ENCODE peak calls at places on chromosome 3, in nine cellular contexts. J, U, P, M, G, B, E, V and Q are unnamed samples.

GRCh38 chr3:42773409-42773751 is 327 bp upstream of the CCDC13 start:
- DNase-seq in J (no peak), U (no peak), E (no peak), V (no peak), B (no peak), G (no peak), M (no peak), P (no peak), Q (no peak)

GRCh38 chr3:184145120-184145524 is 10.0 kb downstream of the EIF2B5 start:
- DNase-seq in J (no peak), U (peak; percentile 45), E (peak; percentile 42), B (peak; percentile 81), P (peak; percentile 61), V (peak; percentile 76), G (peak; percentile 75), M (peak; percentile 76), Q (peak; percentile 53)

GRCh38 chr3:40035177-40035576 is 225.8 kb downstream of the MYRIP start:
- DNase-seq in E (no peak), G (no peak), J (no peak), P (no peak), M (no peak), U (no peak), V (no peak), B (no peak), Q (no peak)

GRCh38 chr3:25448750-25449684 is 21.0 kb downstream of the RARB start:
- DNase-seq in B (peak; percentile 81), E (no peak), P (peak; percentile 43), J (no peak), M (peak; percentile 84), G (peak; percentile 95), U (peak; percentile 92), V (peak; percentile 73), Q (peak; percentile 86)

GRCh38 chr3:78613366-78614008 is 1154.3 kb downstream of the ROBO1 start:
- DNase-seq in M (no peak), J (no peak), E (no peak), U (no peak), V (no peak), G (no peak), B (no peak), P (no peak), Q (no peak)

GRCh38 chr3:49803464-49804140 is 541 bp downstream of the INKA1 start:
- DNase-seq in E (peak; percentile 69), P (peak; percentile 39), B (peak; percentile 71), G (peak; percentile 77), J (no peak), V (no peak), U (no peak), M (no peak), Q (no peak)

GRCh38 chr3:41684802-41685740 is 276.8 kb downstream of the ULK4 start:
- DNase-seq in P (no peak), B (no peak), E (no peak), V (peak; percentile 20), G (no peak), U (no peak), M (no peak), J (no peak), Q (peak; percentile 73)

GRCh38 chr3:30289324-30289723 is 317.1 kb upstream of the TGFBR2 start:
- DNase-seq in E (no peak), V (peak; percentile 40), J (no peak), U (no peak), B (peak; percentile 33), G (no peak), P (no peak), M (no peak), Q (no peak)

GRCh38 chr3:40432793-40433192 is 24.3 kb upstream of the RPL14 start:
- DNase-seq in J (no peak), P (no peak), U (no peak), B (no peak), E (no peak), M (no peak), V (no peak), G (no peak), Q (no peak)

DNA sequence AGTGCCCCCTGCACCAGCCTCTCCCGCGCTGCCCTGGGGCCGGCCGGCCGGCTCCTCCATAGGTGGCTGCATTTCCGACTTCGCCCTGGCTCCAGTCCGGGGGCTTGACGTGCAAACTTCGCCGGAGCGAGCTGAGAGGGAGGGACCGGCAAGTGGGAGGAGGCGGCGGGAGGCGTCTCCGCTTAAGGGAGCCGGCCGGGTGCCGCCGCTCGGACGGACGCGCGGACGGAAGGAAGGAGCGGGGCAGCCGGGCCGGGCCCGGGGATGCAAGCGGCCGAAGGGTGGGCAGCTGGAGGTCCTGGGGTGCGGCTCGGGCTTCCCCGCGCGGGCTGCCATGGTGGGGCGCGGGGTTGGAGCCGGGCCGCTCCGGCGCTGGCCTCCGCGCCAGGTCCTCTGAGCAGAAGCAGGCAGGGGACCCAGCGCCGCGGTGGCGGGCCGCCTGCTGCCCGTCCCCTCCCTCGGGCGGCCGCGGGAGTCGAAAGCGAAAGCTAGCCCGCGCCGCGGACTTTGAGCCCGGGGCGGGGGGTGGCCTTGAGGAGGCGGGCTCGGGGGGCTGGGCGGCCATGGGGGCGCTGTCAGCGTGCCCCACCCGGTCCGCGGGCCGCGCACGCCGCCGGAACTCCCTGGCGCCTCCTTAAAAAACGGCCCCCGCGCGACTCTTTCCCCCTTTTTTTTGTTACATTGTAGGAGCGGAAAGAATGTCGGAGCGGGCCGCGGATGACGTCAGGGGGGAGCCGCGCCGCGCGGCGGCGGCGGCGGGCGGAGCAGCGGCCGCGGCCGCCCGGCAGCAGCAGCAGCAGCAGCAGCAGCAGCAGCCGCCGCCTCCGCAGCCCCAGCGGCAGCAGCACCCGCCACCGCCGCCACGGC is at the start of gene SCAANT1:
- DNase-seq in J (peak; percentile 74), M (peak; percentile 85), E (no peak), G (peak; percentile 97), V (peak; percentile 89), P (peak; percentile 90), B (peak; percentile 94), U (peak; percentile 92), Q (peak; percentile 82)
- TF ChIP-seq CTCF in J (no peak), M (peak; percentile 0), E (no peak), G (no peak), V (no peak), P (peak; percentile 16), B (no peak), U (peak; percentile 32), Q (no peak)

GRCh38 chr3:181916018-181916417 is 204.3 kb downstream of the SOX2 start:
- DNase-seq in B (no peak), E (no peak), G (no peak), J (no peak), V (no peak), M (no peak), P (no peak), U (no peak), Q (no peak)
- H3K4me3 ChIP-seq in B (no peak overlapping the region), E (no peak overlapping the region), G (no peak overlapping the region), J (no peak overlapping the region), V (no peak overlapping the region), M (no peak overlapping the region), P (no peak overlapping the region), U (no peak overlapping the region), Q (no peak overlapping the region)

GRCh38 chr3:190321789-190322603 is at the start of gene CLDN1:
- DNase-seq in G (peak; percentile 94), B (peak; percentile 94), P (peak; percentile 69), U (peak; percentile 81), E (no peak), M (peak; percentile 78), V (peak; percentile 69), J (peak; percentile 63), Q (peak; percentile 42)

GRCh38 chr3:190320594-190321362 is 1.5 kb downstream of the CLDN1 start:
- DNase-seq in U (no peak), B (no peak), V (no peak), E (no peak), P (no peak), G (no peak), J (no peak), M (no peak), Q (no peak)

GRCh38 chr3:190323241-190323617 is 983 bp upstream of the CLDN1 start:
- DNase-seq in M (no peak), G (no peak), J (no peak), E (no peak), V (no peak), U (no peak), P (no peak), B (no peak), Q (no peak)

GRCh38 chr3:190319660-190320059 is 2.6 kb downstream of the CLDN1 start:
- DNase-seq in M (no peak), E (peak; percentile 80), P (peak; percentile 67), B (no peak), G (no peak), J (no peak), V (no peak), U (no peak), Q (no peak)

GRCh38 chr3:190322604-190323240 is 476 bp upstream of the CLDN1 start:
- DNase-seq in U (no peak), G (no peak), B (no peak), P (no peak), M (no peak), E (no peak), J (no peak), V (no peak), Q (no peak)
- TF ChIP-seq CTCF in U (peak; percentile 17), G (no peak), B (no peak), P (no peak), M (no peak), E (no peak), J (peak; percentile 25), V (no peak), Q (no peak)

GRCh38 chr3:23763040-23763477 is 42.7 kb upstream of the UBE2E1 start:
- DNase-seq in J (no peak), M (no peak), E (no peak), U (peak; percentile 21), V (peak; percentile 58), G (no peak), B (no peak), P (peak; percentile 30), Q (no peak)
- H3K4me3 ChIP-seq in J (no peak overlapping the region), M (peak overlapping the region; percentile 36), E (no peak overlapping the region), U (peak overlapping the region; percentile 51), V (peak overlapping the region; percentile 34), G (peak overlapping the region; percentile 35), B (no peak overlapping the region), P (peak overlapping the region; percentile 7), Q (no peak overlapping the region)